ENCODE peak calls at places on chromosomes 6 and 20, in seven cellular contexts. T, L, W, O, Z, S and Q are unnamed samples.

GRCh38 chr20:2402271-2402980 is 21.7 kb downstream of the TGM6 start:
- ATAC-seq in T (no peak), L (peak; percentile 74), W (no peak), O (peak; percentile 45), Z (peak; percentile 81), S (peak; percentile 47), Q (no peak)

GRCh38 chr6:158730175-158730907 is 80.5 kb downstream of the SYTL3 start:
- ATAC-seq in T (peak; percentile 44), L (no peak), W (no peak), O (no peak), Z (peak; percentile 85), S (peak; percentile 88), Q (no peak)

GRCh38 chr20:62370115-62370806 is 3.1 kb upstream of the LAMA5 start:
- ATAC-seq in T (no peak), L (peak; percentile 37), W (no peak), O (peak; percentile 1), Z (peak; percentile 20), S (no peak), Q (no peak)

GRCh38 chr6:47256361-47256760 is 53.3 kb downstream of the TNFRSF21 start:
- ATAC-seq in T (no peak), L (no peak), W (no peak), O (no peak), Z (no peak), S (no peak), Q (no peak)

GRCh38 chr6:34324738-34325444 is 67.6 kb downstream of the NUDT3 start:
- ATAC-seq in T (peak; percentile 81), L (peak; percentile 30), W (no peak), O (no peak), Z (no peak), S (peak; percentile 88), Q (peak; percentile 53)

GRCh38 chr6:152356659-152357058 is 280.5 kb downstream of the SYNE1 start:
- ATAC-seq in T (peak; percentile 35), L (peak; percentile 68), W (no peak), O (peak; percentile 96), Z (peak; percentile 85), S (peak; percentile 69), Q (peak; percentile 49)

GRCh38 chr6:42131531-42131930 is 10.9 kb downstream of the C6orf132 start:
- ATAC-seq in T (peak; percentile 12), L (peak; percentile 59), W (no peak), O (peak; percentile 15), Z (peak; percentile 46), S (no peak), Q (no peak)

GRCh38 chr20:62662422-62662821 is 20.1 kb downstream of the SLCO4A1 start:
- ATAC-seq in T (no peak), L (no peak), W (no peak), O (no peak), Z (no peak), S (no peak), Q (peak; percentile 23)

GRCh38 chr6:160128879-160129516 is 7.4 kb downstream of the SLC22A1 start:
- ATAC-seq in T (no peak), L (no peak), W (no peak), O (no peak), Z (no peak), S (no peak), Q (no peak)

GRCh38 chr6:13668291-13668928 is 43.2 kb downstream of the RANBP9 start:
- ATAC-seq in T (peak; percentile 24), L (no peak), W (no peak), O (no peak), Z (no peak), S (no peak), Q (no peak)

GRCh38 chr6:44855562-44856494 is 468.3 kb downstream of the CDC5L start:
- ATAC-seq in T (no peak), L (no peak), W (no peak), O (no peak), Z (no peak), S (no peak), Q (peak; percentile 31)

GRCh38 chr20:35902545-35902941 is 51.8 kb downstream of the SCAND1 start:
- ATAC-seq in T (peak; percentile 61), L (no peak), W (no peak), O (peak; percentile 30), Z (no peak), S (no peak), Q (no peak)

GRCh38 chr20:40512567-40512966 is 176.5 kb downstream of the MAFB start:
- ATAC-seq in T (no peak), L (no peak), W (no peak), O (no peak), Z (no peak), S (no peak), Q (no peak)

GRCh38 chr6:41689171-41690008 is 46.0 kb downstream of the TFEB start:
- ATAC-seq in T (no peak), L (no peak), W (no peak), O (no peak), Z (no peak), S (no peak), Q (no peak)

GRCh38 chr20:61125536-61126180 is 126.4 kb upstream of the CDH4 start:
- ATAC-seq in T (no peak), L (no peak), W (no peak), O (no peak), Z (no peak), S (no peak), Q (no peak)

GRCh38 chr20:44990425-44990824 is 24.1 kb downstream of the STK4 start:
- ATAC-seq in T (peak; percentile 58), L (no peak), W (no peak), O (no peak), Z (no peak), S (no peak), Q (no peak)

GRCh38 chr20:1657556-1658334 is at the start of gene SIRPG:
- ATAC-seq in T (no peak), L (no peak), W (no peak), O (no peak), Z (no peak), S (no peak), Q (no peak)

GRCh38 chr20:47370214-47370613 is 13.7 kb upstream of the ZMYND8 start:
- ATAC-seq in T (no peak), L (no peak), W (no peak), O (no peak), Z (no peak), S (no peak), Q (no peak)

GRCh38 chr6:25556516-25556915 is 95.5 kb upstream of the SCGN start:
- ATAC-seq in T (peak; percentile 93), L (peak; percentile 91), W (peak; percentile 67), O (peak; percentile 81), Z (peak; percentile 87), S (peak; percentile 75), Q (no peak)

GRCh38 chr20:18287546-18287914 is 797 bp upstream of the ZNF133 start:
- ATAC-seq in T (no peak), L (peak; percentile 17), W (no peak), O (peak; percentile 4), Z (no peak), S (peak; percentile 2), Q (no peak)

GRCh38 chr6:131390322-131390721 is 182.7 kb upstream of the ARG1 start:
- ATAC-seq in T (no peak), L (no peak), W (no peak), O (no peak), Z (no peak), S (no peak), Q (no peak)

GRCh38 chr20:30816182-30816645 is 441.2 kb upstream of the DEFB115 start:
- ATAC-seq in T (peak; percentile 97), L (no peak), W (peak; percentile 13), O (peak; percentile 31), Z (peak; percentile 36), S (peak; percentile 61), Q (no peak)

DNA sequence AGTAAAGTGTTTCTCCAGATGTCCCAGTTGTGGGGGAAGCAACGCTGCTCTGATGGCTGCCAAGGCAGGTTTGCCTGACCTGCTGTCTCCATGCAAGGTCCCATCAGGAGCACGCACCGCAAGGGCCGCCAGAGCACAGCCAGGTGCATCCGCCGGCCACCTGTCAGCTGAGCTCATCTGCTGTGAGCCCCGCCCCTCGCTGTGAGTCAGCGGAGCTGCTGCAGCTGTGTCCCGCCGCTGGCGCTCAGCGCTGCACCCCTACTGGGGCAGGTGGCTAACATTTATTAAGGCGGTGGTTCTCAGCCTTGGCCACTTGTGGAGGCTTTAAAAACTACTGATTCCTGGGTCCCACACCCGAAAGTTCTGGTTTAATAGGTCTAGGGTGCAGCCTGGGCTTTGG is 225.7 kb downstream of the UST start:
- ATAC-seq in T (peak; percentile 97), L (no peak), W (peak; percentile 20), O (peak; percentile 85), Z (peak; percentile 100), S (peak; percentile 95), Q (no peak)
- TF ChIP-seq POLR2AphosphoS5 in T (no peak), L (no peak), W (no peak), O (no peak), Z (no peak), S (peak; percentile 37), Q (no peak)

DNA sequence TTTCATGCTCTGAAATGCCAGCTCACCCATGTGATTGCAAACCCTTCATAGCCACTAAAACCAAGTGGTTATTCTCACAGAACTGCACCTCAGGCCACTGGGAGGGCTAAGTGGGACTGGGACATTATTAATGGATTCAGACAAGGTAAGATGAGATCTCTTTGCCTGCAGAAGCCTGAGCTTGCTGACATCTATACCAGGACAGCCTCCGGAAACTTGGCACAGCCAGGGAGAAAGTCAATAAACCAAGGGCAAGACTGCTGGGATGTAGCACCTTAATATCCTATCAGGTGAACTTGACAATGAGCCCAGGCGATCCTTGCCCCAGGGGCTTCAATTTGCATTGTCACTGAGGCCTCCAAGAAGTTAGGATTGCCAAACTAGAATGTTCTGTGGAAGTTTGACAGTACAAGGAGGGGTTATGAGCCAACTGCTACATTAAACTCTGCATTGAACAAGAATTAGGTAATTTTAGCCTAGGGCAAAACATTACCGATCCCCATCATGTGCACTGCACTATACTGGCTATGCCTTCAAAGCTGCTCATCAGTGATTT is 60.1 kb upstream of the RALGAPA2 start:
- ATAC-seq in T (no peak), L (no peak), W (no peak), O (no peak), Z (no peak), S (no peak), Q (no peak)
- H3K27ac ChIP-seq in T (no peak overlapping the region), L (no peak overlapping the region), W (no peak overlapping the region), O (no peak overlapping the region), Z (no peak overlapping the region), S (no peak overlapping the region), Q (no peak overlapping the region)

GRCh38 chr20:49812463-49813304 is at the start of gene SLC9A8:
- ATAC-seq in T (peak; percentile 98), L (peak; percentile 96), W (peak; percentile 94), O (peak; percentile 96), Z (peak; percentile 93), S (peak; percentile 97), Q (peak; percentile 94)
- TF ChIP-seq POLR2AphosphoS5 in T (peak; percentile 44), L (peak; percentile 72), W (peak; percentile 82), O (peak; percentile 90), Z (peak; percentile 75), S (peak; percentile 74), Q (no peak)

DNA sequence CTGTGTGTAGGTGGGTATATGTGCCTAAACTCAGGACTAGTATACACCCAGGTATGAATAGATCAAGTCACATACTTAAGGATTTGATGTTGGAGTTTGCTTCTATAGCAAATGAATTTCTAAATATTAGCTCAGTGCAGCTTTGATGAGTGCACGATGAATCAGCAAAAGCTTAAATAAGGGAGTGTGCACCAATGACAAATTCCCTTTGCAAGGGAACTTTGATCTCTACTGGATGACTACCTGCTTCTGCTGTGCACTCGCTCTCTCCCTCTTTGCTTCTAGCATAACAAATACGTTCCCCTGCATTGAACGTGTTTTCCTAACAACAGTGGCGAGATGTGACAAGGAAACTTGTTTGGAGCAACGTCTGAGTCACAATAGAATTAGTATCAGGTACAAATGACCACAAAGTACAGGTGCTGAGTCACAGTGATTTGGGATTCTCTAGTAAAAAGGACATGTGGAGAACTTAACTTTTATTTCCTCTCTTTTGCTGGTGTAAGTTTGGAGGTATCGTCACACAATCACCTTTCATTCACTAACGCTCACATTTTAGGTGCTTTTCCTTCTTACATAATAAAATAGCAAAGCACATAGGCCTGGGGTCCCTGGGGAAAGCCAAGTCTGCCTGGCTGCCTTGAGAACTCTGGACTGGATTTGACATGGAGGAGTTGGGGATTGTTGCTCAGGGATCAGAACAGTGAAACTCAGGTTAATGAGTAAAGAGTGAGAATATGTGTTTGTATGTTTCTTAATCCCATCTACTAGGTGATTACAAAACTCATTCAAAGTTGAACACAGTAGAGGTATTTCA is 49.7 kb downstream of the KLHL31 start:
- ATAC-seq in T (peak; percentile 88), L (peak; percentile 94), W (peak; percentile 54), O (peak; percentile 95), Z (peak; percentile 89), S (no peak), Q (no peak)
- H3K27ac ChIP-seq in T (peak overlapping the region; percentile 81), L (peak overlapping the region; percentile 19), W (no peak overlapping the region), O (peak overlapping the region; percentile 97), Z (peak overlapping the region; percentile 79), S (no peak overlapping the region), Q (no peak overlapping the region)